ENCODE peak calls at places on chromosomes 4 and X, in six cellular contexts. B is tibial artery, Y is SK-N-SH, F is left lung, H is fibroblast of mammary gland, V is Peyer's patch. P is an unnamed sample.

GRCh38 chr4:85147481-85148076 is 181.1 kb upstream of the WDFY3 start:
- DNase-seq in F (no peak), Y (peak; percentile 52), B (no peak), V (no peak), H (peak; percentile 78), P (peak; percentile 76)

GRCh38 chrX:72358313-72358712 is 52.6 kb upstream of the CITED1 start:
- DNase-seq in F (no peak), H (peak; percentile 57), B (no peak), V (no peak), Y (no peak), P (peak; percentile 83)

GRCh38 chrX:11558972-11559371 is 106.7 kb downstream of the ARHGAP6 start:
- DNase-seq in B (no peak), F (no peak), H (no peak), Y (peak; percentile 44), V (no peak), P (peak; percentile 3)

GRCh38 chr4:107824367-107825071 is at the start of gene SGMS2:
- DNase-seq in F (peak; percentile 96), B (peak; percentile 95), H (peak; percentile 88), Y (peak; percentile 71), V (peak; percentile 93), P (peak; percentile 98)

GRCh38 chr4:86557526-86557925 is 36.6 kb upstream of the PTPN13 start:
- DNase-seq in F (no peak), B (no peak), V (no peak), H (no peak), Y (no peak), P (no peak)

GRCh38 chr4:147768113-147768512 is 36.2 kb downstream of the ARHGAP10 start:
- DNase-seq in V (no peak), F (no peak), Y (no peak), H (peak; percentile 69), B (no peak), P (peak; percentile 92)

GRCh38 chrX:25191403-25191802 is 175.6 kb upstream of the ARX start:
- DNase-seq in Y (no peak), H (no peak), B (no peak), F (no peak), V (no peak), P (no peak)

GRCh38 chr4:185567828-185568442 is 32.6 kb upstream of the PDLIM3 start:
- DNase-seq in H (peak; percentile 32), V (no peak), F (no peak), B (peak; percentile 84), Y (no peak), P (no peak)

GRCh38 chrX:108299101-108299591 is 139.1 kb downstream of the COL4A6 start:
- DNase-seq in B (no peak), F (no peak), H (peak; percentile 20), Y (no peak), V (no peak), P (no peak)

GRCh38 chr4:99679204-99679603 is 21.6 kb upstream of the C4orf54 start:
- DNase-seq in Y (no peak), F (no peak), H (no peak), B (no peak), V (no peak), P (no peak)

GRCh38 chr4:112175840-112176239 is 30.6 kb downstream of the FAM241A start:
- DNase-seq in V (no peak), H (no peak), Y (no peak), B (no peak), F (no peak), P (no peak)

GRCh38 chrX:17519349-17519748 is 144.3 kb downstream of the NHS start:
- DNase-seq in Y (no peak), F (no peak), B (peak; percentile 80), H (peak; percentile 57), V (no peak), P (no peak)

GRCh38 chr4:21716526-21716925 is 232.0 kb downstream of the KCNIP4 start:
- DNase-seq in Y (no peak), H (no peak), F (no peak), B (no peak), V (no peak), P (no peak)

GRCh38 chrX:15988661-15989603 is 134.3 kb upstream of the AP1S2 start:
- DNase-seq in Y (no peak), B (no peak), H (peak; percentile 85), V (no peak), F (no peak), P (peak; percentile 63)

GRCh38 chrX:31796624-31797023 is 724.8 kb upstream of the FTHL17 start:
- DNase-seq in Y (no peak), V (no peak), H (no peak), F (no peak), B (no peak), P (no peak)

GRCh38 chrX:63747331-63747730 is 37.7 kb downstream of the ARHGEF9 start:
- DNase-seq in F (no peak), H (peak; percentile 78), V (no peak), B (no peak), Y (no peak), P (peak; percentile 57)

GRCh38 chrX:13868481-13869040 is 51.7 kb upstream of the GPM6B start:
- DNase-seq in B (no peak), V (no peak), F (no peak), H (peak; percentile 85), Y (no peak), P (no peak)

GRCh38 chrX:150664290-150664689 is 28.9 kb upstream of the MTMR1 start:
- DNase-seq in V (no peak), B (peak; percentile 66), H (no peak), F (no peak), Y (peak; percentile 16), P (no peak)

GRCh38 chr4:5747746-5748365 is 36.9 kb downstream of the EVC start:
- DNase-seq in Y (no peak), F (no peak), B (peak; percentile 77), H (peak; percentile 100), V (no peak), P (peak; percentile 97)

GRCh38 chrX:9635805-9636204 is 129.8 kb downstream of the GPR143 start:
- DNase-seq in B (no peak), F (no peak), Y (no peak), H (peak; percentile 26), V (no peak), P (no peak)

GRCh38 chr4:83356899-83357661 is 22.4 kb upstream of the HPSE start:
- DNase-seq in H (peak; percentile 94), V (no peak), Y (no peak), B (no peak), F (no peak), P (peak; percentile 63)

GRCh38 chr4:14749910-14750309 is 252.4 kb upstream of the CPEB2 start:
- DNase-seq in Y (peak; percentile 8), B (no peak), F (no peak), V (no peak), H (peak; percentile 39), P (peak; percentile 32)

GRCh38 chrX:107672955-107673378 is 44.7 kb downstream of the PRPS1 start:
- DNase-seq in V (peak; percentile 81), F (peak; percentile 83), H (peak; percentile 90), B (peak; percentile 92), Y (peak; percentile 67), P (no peak)

GRCh38 chr4:87465739-87466366 is 43.5 kb downstream of the NUDT9 start:
- DNase-seq in F (no peak), B (no peak), V (no peak), H (peak; percentile 72), Y (peak; percentile 41), P (peak; percentile 15)

GRCh38 chr4:16626945-16627344 is 271.5 kb downstream of the LDB2 start:
- DNase-seq in F (no peak), B (no peak), H (peak; percentile 99), V (no peak), Y (no peak), P (peak; percentile 86)

GRCh38 chr4:142211444-142211843 is 575.1 kb downstream of the IL15 start:
- DNase-seq in B (no peak), H (no peak), V (no peak), F (no peak), Y (no peak), P (no peak)

GRCh38 chr4:94561249-94562024 is 109.7 kb downstream of the PDLIM5 start:
- DNase-seq in V (no peak), H (peak; percentile 78), Y (no peak), B (no peak), F (no peak), P (no peak)

GRCh38 chrX:68498508-68499379 is at the start of gene YIPF6:
- DNase-seq in H (peak; percentile 69), B (peak; percentile 86), F (peak; percentile 94), Y (peak; percentile 90), V (peak; percentile 80), P (peak; percentile 89)

GRCh38 chr4:20028694-20029093 is 223.0 kb upstream of the SLIT2 start:
- DNase-seq in V (no peak), F (no peak), Y (no peak), B (no peak), H (peak; percentile 53), P (no peak)

GRCh38 chr4:74714731-74715130 is 79.6 kb downstream of the BTC start:
- DNase-seq in H (no peak), Y (no peak), B (no peak), F (no peak), V (no peak), P (no peak)

GRCh38 chr4:74716436-74716765 is 77.9 kb downstream of the BTC start:
- DNase-seq in Y (no peak), B (no peak), H (no peak), V (no peak), F (no peak), P (no peak)

GRCh38 chr4:74715731-74716435 is 78.4 kb downstream of the BTC start:
- DNase-seq in B (no peak), V (no peak), H (no peak), Y (no peak), F (no peak), P (no peak)
- H3K4me3 ChIP-seq in B (no peak overlapping the region), V (no peak overlapping the region), H (no peak overlapping the region), Y (no peak overlapping the region), F (no peak overlapping the region), P (no peak overlapping the region)

GRCh38 chr4:8092282-8092681 is 66.3 kb downstream of the ABLIM2 start:
- DNase-seq in H (no peak), Y (no peak), V (no peak), B (no peak), F (no peak), P (no peak)
- H3K4me3 ChIP-seq in H (no peak overlapping the region), Y (no peak overlapping the region), V (no peak overlapping the region), B (no peak overlapping the region), F (no peak overlapping the region), P (no peak overlapping the region)

GRCh38 chr4:137707626-137708025 is 175.3 kb upstream of the PCDH18 start:
- DNase-seq in V (no peak), F (no peak), Y (no peak), B (no peak), H (peak; percentile 83), P (peak; percentile 43)

GRCh38 chr4:137703225-137703624 is 170.9 kb upstream of the PCDH18 start:
- DNase-seq in H (no peak), Y (no peak), F (no peak), V (no peak), B (no peak), P (no peak)

GRCh38 chr4:137707221-137707620 is 174.9 kb upstream of the PCDH18 start:
- DNase-seq in F (no peak), B (no peak), Y (no peak), H (no peak), V (no peak), P (no peak)

GRCh38 chr4:137700751-137701150 is 168.5 kb upstream of the PCDH18 start:
- DNase-seq in B (peak; percentile 48), H (peak; percentile 5), F (no peak), V (no peak), Y (no peak), P (no peak)

GRCh38 chr4:137705171-137705783 is 173.0 kb upstream of the PCDH18 start:
- DNase-seq in B (no peak), F (no peak), Y (no peak), V (no peak), H (peak; percentile 95), P (peak; percentile 34)
- H3K4me3 ChIP-seq in B (no peak overlapping the region), F (no peak overlapping the region), Y (no peak overlapping the region), V (no peak overlapping the region), H (no peak overlapping the region), P (no peak overlapping the region)

GRCh38 chr4:139018501-139018900 is 2.9 kb downstream of the NOCT start:
- DNase-seq in Y (no peak), H (peak; percentile 62), V (no peak), B (no peak), F (no peak), P (no peak)
- H3K4me3 ChIP-seq in Y (no peak overlapping the region), H (no peak overlapping the region), V (no peak overlapping the region), B (no peak overlapping the region), F (peak overlapping the region; percentile 66), P (peak overlapping the region; percentile 55)